ENCODE peak calls at places on chromosome 9, in ten cellular contexts. One of them, this sample, is unnamed.

GRCh38 chr9:135605238-135605781 is 34.0 kb downstream of the GLT6D1 start:
- DNase-seq in A549: no peak
- DNase-seq in Peyer's patch: peak; percentile 30
- DNase-seq in transverse colon: no peak
- DNase-seq in sigmoid colon: peak; percentile 42
- DNase-seq in HCT116: no peak
- DNase-seq in right lobe of liver: no peak
- DNase-seq in tibial nerve: peak; percentile 4
- DNase-seq in stomach: peak; percentile 24
- DNase-seq in K562: no peak
- DNase-seq in this sample: no peak

GRCh38 chr9:132630811-132631210 is 39.0 kb downstream of the DDX31 start:
- DNase-seq in A549: no peak
- DNase-seq in Peyer's patch: no peak
- DNase-seq in transverse colon: no peak
- DNase-seq in sigmoid colon: no peak
- DNase-seq in HCT116: no peak
- DNase-seq in right lobe of liver: no peak
- DNase-seq in tibial nerve: no peak
- DNase-seq in stomach: no peak
- DNase-seq in K562: no peak
- DNase-seq in this sample: no peak

GRCh38 chr9:114202849-114203248 is 47.5 kb downstream of the COL27A1 start:
- DNase-seq in A549: no peak
- DNase-seq in Peyer's patch: no peak
- DNase-seq in transverse colon: no peak
- DNase-seq in sigmoid colon: no peak
- DNase-seq in HCT116: no peak
- DNase-seq in right lobe of liver: no peak
- DNase-seq in tibial nerve: no peak
- DNase-seq in stomach: no peak
- DNase-seq in K562: no peak
- DNase-seq in this sample: no peak

GRCh38 chr9:128098936-128099931 is 28.3 kb downstream of the PTGES2 start:
- DNase-seq in A549: no peak
- DNase-seq in Peyer's patch: peak; percentile 79
- DNase-seq in transverse colon: peak; percentile 47
- DNase-seq in sigmoid colon: no peak
- DNase-seq in HCT116: no peak
- DNase-seq in right lobe of liver: peak; percentile 46
- DNase-seq in tibial nerve: no peak
- DNase-seq in stomach: no peak
- DNase-seq in K562: peak; percentile 38
- DNase-seq in this sample: peak; percentile 31

GRCh38 chr9:121376214-121376830 is 6.3 kb upstream of the STOM start:
- DNase-seq in A549: no peak
- DNase-seq in Peyer's patch: no peak
- DNase-seq in transverse colon: no peak
- DNase-seq in sigmoid colon: no peak
- DNase-seq in HCT116: no peak
- DNase-seq in right lobe of liver: no peak
- DNase-seq in tibial nerve: no peak
- DNase-seq in stomach: no peak
- DNase-seq in K562: no peak
- DNase-seq in this sample: peak; percentile 35

GRCh38 chr9:97900738-97901565 is 21.3 kb downstream of the TRMO start:
- DNase-seq in A549: peak; percentile 59
- DNase-seq in Peyer's patch: peak; percentile 65
- DNase-seq in transverse colon: no peak
- DNase-seq in sigmoid colon: no peak
- DNase-seq in HCT116: peak; percentile 27
- DNase-seq in right lobe of liver: no peak
- DNase-seq in tibial nerve: no peak
- DNase-seq in stomach: no peak
- DNase-seq in K562: peak; percentile 61
- DNase-seq in this sample: peak; percentile 66

GRCh38 chr9:113590991-113591898 is 127.7 kb downstream of the RGS3 start:
- DNase-seq in A549: peak; percentile 77
- DNase-seq in Peyer's patch: peak; percentile 83
- DNase-seq in transverse colon: peak; percentile 78
- DNase-seq in sigmoid colon: peak; percentile 90
- DNase-seq in HCT116: no peak
- DNase-seq in right lobe of liver: peak; percentile 81
- DNase-seq in tibial nerve: peak; percentile 74
- DNase-seq in stomach: peak; percentile 88
- DNase-seq in K562: peak; percentile 75
- DNase-seq in this sample: peak; percentile 81

GRCh38 chr9:21919377-21920362 is 74.5 kb downstream of the CDKN2A start:
- DNase-seq in A549: no peak
- DNase-seq in Peyer's patch: no peak
- DNase-seq in transverse colon: no peak
- DNase-seq in sigmoid colon: no peak
- DNase-seq in HCT116: peak; percentile 37
- DNase-seq in right lobe of liver: no peak
- DNase-seq in tibial nerve: no peak
- DNase-seq in stomach: no peak
- DNase-seq in K562: no peak
- DNase-seq in this sample: no peak

GRCh38 chr9:84397151-84397728 is 56.7 kb upstream of the SLC28A3 start:
- DNase-seq in A549: peak; percentile 67
- DNase-seq in Peyer's patch: peak; percentile 85
- DNase-seq in transverse colon: peak; percentile 76
- DNase-seq in sigmoid colon: peak; percentile 73
- DNase-seq in HCT116: peak; percentile 58
- DNase-seq in right lobe of liver: peak; percentile 44
- DNase-seq in tibial nerve: peak; percentile 48
- DNase-seq in stomach: peak; percentile 75
- DNase-seq in K562: peak; percentile 65
- DNase-seq in this sample: peak; percentile 60

GRCh38 chr9:80437825-80438224 is 866.1 kb downstream of the TLE4 start:
- DNase-seq in A549: no peak
- DNase-seq in Peyer's patch: no peak
- DNase-seq in transverse colon: no peak
- DNase-seq in sigmoid colon: no peak
- DNase-seq in HCT116: no peak
- DNase-seq in right lobe of liver: no peak
- DNase-seq in tibial nerve: no peak
- DNase-seq in stomach: no peak
- DNase-seq in K562: no peak
- DNase-seq in this sample: no peak

GRCh38 chr9:128635266-128636023 is 21.2 kb downstream of the DYNC2I2 start:
- DNase-seq in A549: peak; percentile 98
- DNase-seq in Peyer's patch: peak; percentile 91
- DNase-seq in transverse colon: peak; percentile 91
- DNase-seq in sigmoid colon: peak; percentile 92
- DNase-seq in HCT116: peak; percentile 94
- DNase-seq in right lobe of liver: peak; percentile 93
- DNase-seq in tibial nerve: peak; percentile 54
- DNase-seq in stomach: peak; percentile 93
- DNase-seq in K562: peak; percentile 64
- DNase-seq in this sample: no peak

GRCh38 chr9:10875752-10876151 is 262.9 kb upstream of the PTPRD start:
- DNase-seq in A549: no peak
- DNase-seq in Peyer's patch: no peak
- DNase-seq in transverse colon: no peak
- DNase-seq in sigmoid colon: no peak
- DNase-seq in HCT116: no peak
- DNase-seq in right lobe of liver: no peak
- DNase-seq in tibial nerve: no peak
- DNase-seq in stomach: no peak
- DNase-seq in K562: no peak
- DNase-seq in this sample: no peak

DNA sequence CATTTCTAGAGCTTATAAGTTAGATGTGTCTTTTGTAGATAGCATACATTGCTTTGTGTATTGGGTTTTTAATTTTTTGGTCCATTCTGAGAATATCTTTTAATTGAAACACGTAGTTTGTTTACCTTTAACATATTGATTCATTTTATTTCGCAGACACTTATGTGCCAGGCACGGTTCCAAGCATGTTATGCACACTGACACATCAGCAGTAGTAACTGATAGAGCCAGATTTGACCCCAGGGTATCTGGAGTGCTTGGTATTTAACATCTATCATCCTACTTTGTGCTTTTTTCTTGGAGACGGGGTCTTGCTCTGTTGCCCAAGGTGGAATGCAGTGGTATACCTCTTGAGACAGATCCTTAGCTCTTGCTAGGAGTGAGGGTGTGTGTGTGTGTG is 71.9 kb downstream of the USP20 start:
- DNase-seq in A549: no peak
- DNase-seq in Peyer's patch: peak; percentile 2
- DNase-seq in transverse colon: no peak
- DNase-seq in sigmoid colon: no peak
- DNase-seq in HCT116: no peak
- DNase-seq in right lobe of liver: no peak
- DNase-seq in tibial nerve: no peak
- DNase-seq in stomach: no peak
- DNase-seq in K562: no peak
- DNase-seq in this sample: no peak
- TF ChIP-seq POLR2A in A549: no peak
- TF ChIP-seq POLR2A in Peyer's patch: no peak
- TF ChIP-seq POLR2A in transverse colon: no peak
- TF ChIP-seq POLR2A in sigmoid colon: no peak
- TF ChIP-seq POLR2A in HCT116: no peak
- TF ChIP-seq POLR2A in right lobe of liver: no peak
- TF ChIP-seq POLR2A in tibial nerve: no peak
- TF ChIP-seq POLR2A in stomach: no peak
- TF ChIP-seq POLR2A in K562: no peak
- TF ChIP-seq POLR2A in this sample: no peak

DNA sequence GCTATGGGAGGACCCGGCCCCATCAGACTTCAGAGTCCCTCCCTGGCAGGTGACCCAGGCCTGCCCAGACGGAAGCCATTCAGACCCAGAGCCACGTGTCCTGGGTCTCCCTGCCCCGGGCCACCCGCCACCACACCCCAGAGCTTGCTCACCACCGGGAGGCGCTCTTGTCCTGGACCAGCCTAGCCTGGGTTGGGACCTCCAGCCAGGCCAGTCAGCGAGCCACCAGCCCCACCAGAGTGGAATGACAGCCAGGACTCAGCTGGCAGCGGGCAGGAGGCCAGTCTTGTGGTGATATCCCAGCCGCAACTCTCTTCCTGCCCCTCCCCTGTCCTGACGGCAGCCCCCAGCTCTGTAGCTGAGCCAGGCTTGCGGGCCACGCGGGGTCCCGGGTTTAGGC is 1.7 kb upstream of the PTGDS start:
- DNase-seq in A549: no peak
- DNase-seq in Peyer's patch: no peak
- DNase-seq in transverse colon: no peak
- DNase-seq in sigmoid colon: no peak
- DNase-seq in HCT116: no peak
- DNase-seq in right lobe of liver: no peak
- DNase-seq in tibial nerve: no peak
- DNase-seq in stomach: no peak
- DNase-seq in K562: peak; percentile 52
- DNase-seq in this sample: peak; percentile 65
- TF ChIP-seq POLR2A in A549: no peak
- TF ChIP-seq POLR2A in Peyer's patch: no peak
- TF ChIP-seq POLR2A in transverse colon: no peak
- TF ChIP-seq POLR2A in sigmoid colon: no peak
- TF ChIP-seq POLR2A in HCT116: no peak
- TF ChIP-seq POLR2A in right lobe of liver: no peak
- TF ChIP-seq POLR2A in tibial nerve: no peak
- TF ChIP-seq POLR2A in stomach: no peak
- TF ChIP-seq POLR2A in K562: no peak
- TF ChIP-seq POLR2A in this sample: no peak

GRCh38 chr9:137240321-137240840 is 706 bp upstream of the TUBB4B start:
- DNase-seq in A549: peak; percentile 80
- DNase-seq in Peyer's patch: peak; percentile 83
- DNase-seq in transverse colon: peak; percentile 83
- DNase-seq in sigmoid colon: peak; percentile 92
- DNase-seq in HCT116: no peak
- DNase-seq in right lobe of liver: peak; percentile 79
- DNase-seq in tibial nerve: peak; percentile 37
- DNase-seq in stomach: peak; percentile 74
- DNase-seq in K562: peak; percentile 74
- DNase-seq in this sample: peak; percentile 90
- TF ChIP-seq POLR2A in A549: peak; percentile 52
- TF ChIP-seq POLR2A in Peyer's patch: peak; percentile 40
- TF ChIP-seq POLR2A in transverse colon: peak; percentile 56
- TF ChIP-seq POLR2A in sigmoid colon: peak; percentile 22
- TF ChIP-seq POLR2A in HCT116: peak; percentile 64
- TF ChIP-seq POLR2A in right lobe of liver: no peak
- TF ChIP-seq POLR2A in tibial nerve: no peak
- TF ChIP-seq POLR2A in stomach: no peak
- TF ChIP-seq POLR2A in K562: peak; percentile 39
- TF ChIP-seq POLR2A in this sample: no peak

GRCh38 chr9:35664531-35665470 is at the start of gene ARHGEF39:
- DNase-seq in A549: peak; percentile 86
- DNase-seq in Peyer's patch: peak; percentile 90
- DNase-seq in transverse colon: peak; percentile 91
- DNase-seq in sigmoid colon: peak; percentile 90
- DNase-seq in HCT116: peak; percentile 59
- DNase-seq in right lobe of liver: peak; percentile 85
- DNase-seq in tibial nerve: peak; percentile 47
- DNase-seq in stomach: peak; percentile 89
- DNase-seq in K562: peak; percentile 87
- DNase-seq in this sample: peak; percentile 90

GRCh38 chr9:35665471-35665818 is 450 bp upstream of the ARHGEF39 start:
- DNase-seq in A549: no peak
- DNase-seq in Peyer's patch: no peak
- DNase-seq in transverse colon: no peak
- DNase-seq in sigmoid colon: no peak
- DNase-seq in HCT116: no peak
- DNase-seq in right lobe of liver: no peak
- DNase-seq in tibial nerve: no peak
- DNase-seq in stomach: no peak
- DNase-seq in K562: no peak
- DNase-seq in this sample: no peak

GRCh38 chr9:35661756-35662350 is 3.1 kb downstream of the ARHGEF39 start:
- DNase-seq in A549: no peak
- DNase-seq in Peyer's patch: no peak
- DNase-seq in transverse colon: no peak
- DNase-seq in sigmoid colon: no peak
- DNase-seq in HCT116: no peak
- DNase-seq in right lobe of liver: no peak
- DNase-seq in tibial nerve: no peak
- DNase-seq in stomach: no peak
- DNase-seq in K562: no peak
- DNase-seq in this sample: no peak

GRCh38 chr9:35660966-35661413 is 2.9 kb downstream of the CCDC107 start:
- DNase-seq in A549: peak; percentile 68
- DNase-seq in Peyer's patch: peak; percentile 75
- DNase-seq in transverse colon: peak; percentile 73
- DNase-seq in sigmoid colon: peak; percentile 80
- DNase-seq in HCT116: peak; percentile 33
- DNase-seq in right lobe of liver: no peak
- DNase-seq in tibial nerve: no peak
- DNase-seq in stomach: peak; percentile 65
- DNase-seq in K562: no peak
- DNase-seq in this sample: no peak

DNA sequence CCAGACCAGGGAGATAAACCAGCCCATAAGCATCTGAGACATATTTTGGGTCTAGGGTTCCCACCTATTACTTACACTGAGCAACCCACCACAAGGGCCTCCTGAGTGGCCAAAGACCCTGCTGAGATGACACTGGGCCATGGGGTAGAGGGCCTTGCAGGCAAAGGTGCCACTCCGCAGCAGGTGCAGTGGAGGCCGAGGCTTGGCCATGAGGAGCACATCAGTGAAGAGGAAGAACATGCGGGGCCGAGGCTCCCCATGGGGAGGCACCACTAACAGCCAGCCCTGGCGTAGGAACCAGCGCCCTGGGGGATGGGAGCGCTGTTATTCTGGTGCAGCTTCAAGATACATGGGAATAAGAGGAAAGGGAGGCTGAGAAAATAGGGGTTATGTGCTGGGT is 2.6 kb downstream of the ARHGEF39 start:
- DNase-seq in A549: no peak
- DNase-seq in Peyer's patch: no peak
- DNase-seq in transverse colon: no peak
- DNase-seq in sigmoid colon: no peak
- DNase-seq in HCT116: no peak
- DNase-seq in right lobe of liver: no peak
- DNase-seq in tibial nerve: no peak
- DNase-seq in stomach: no peak
- DNase-seq in K562: no peak
- DNase-seq in this sample: no peak
- TF ChIP-seq POLR2A in A549: no peak
- TF ChIP-seq POLR2A in Peyer's patch: no peak
- TF ChIP-seq POLR2A in transverse colon: no peak
- TF ChIP-seq POLR2A in sigmoid colon: no peak
- TF ChIP-seq POLR2A in HCT116: no peak
- TF ChIP-seq POLR2A in right lobe of liver: no peak
- TF ChIP-seq POLR2A in tibial nerve: no peak
- TF ChIP-seq POLR2A in stomach: no peak
- TF ChIP-seq POLR2A in K562: no peak
- TF ChIP-seq POLR2A in this sample: no peak